ENCODE peak calls at places on chromosomes 5 and 9, in five cellular contexts. K is neural progenitor cell, V is A549, X is lower lobe of right lung, O is OCI-LY7. Z is an unnamed sample.
A peak's percentile ranks its signal among the peaks of the same experiment; 100 is the strongest.

GRCh38 chr9:112502177-112502946 is 15.7 kb downstream of the KIAA1958 start:
- DNase-seq in K (no peak), V (no peak), X (no peak), O (no peak), Z (no peak)

GRCh38 chr9:95018099-95018927 is 291.8 kb downstream of the AOPEP start:
- DNase-seq in K (peak; percentile 52), V (peak; percentile 65), X (peak; percentile 63), O (no peak), Z (peak; percentile 55)

GRCh38 chr9:135990468-135991429 is 29.6 kb upstream of the UBAC1 start:
- DNase-seq in K (peak; percentile 95), V (no peak), X (no peak), O (peak; percentile 91), Z (no peak)

GRCh38 chr9:33225319-33226152 is 14.4 kb upstream of the SPINK4 start:
- DNase-seq in K (peak; percentile 55), V (no peak), X (no peak), O (peak; percentile 80), Z (no peak)

GRCh38 chr5:179409806-179410205 is 64.5 kb upstream of the ADAMTS2 start:
- DNase-seq in K (no peak), V (no peak), X (no peak), O (no peak), Z (no peak)

GRCh38 chr9:29001006-29001405 is 1427.7 kb upstream of the C9orf72 start:
- DNase-seq in K (no peak), V (no peak), X (no peak), O (no peak), Z (no peak)

GRCh38 chr9:105059260-105059659 is 131.3 kb upstream of the ABCA1 start:
- DNase-seq in K (no peak), V (no peak), X (no peak), O (no peak), Z (no peak)

GRCh38 chr5:170573119-170573518 is 69.3 kb downstream of the KCNIP1 start:
- DNase-seq in K (peak; percentile 21), V (no peak), X (no peak), O (no peak), Z (no peak)

GRCh38 chr5:150219142-150219541 is 29.3 kb downstream of the SLC6A7 start:
- DNase-seq in K (no peak), V (no peak), X (no peak), O (peak; percentile 9), Z (no peak)

GRCh38 chr9:90065001-90065400 is 460.2 kb downstream of the GADD45G start:
- DNase-seq in K (no peak), V (no peak), X (no peak), O (no peak), Z (no peak)

GRCh38 chr5:74641014-74641777 is 668 bp upstream of the ENC1 start:
- DNase-seq in K (peak; percentile 88), V (peak; percentile 66), X (peak; percentile 90), O (peak; percentile 63), Z (peak; percentile 89)

GRCh38 chr5:179918742-179919486 is 11.2 kb upstream of the TBC1D9B start:
- DNase-seq in K (no peak), V (no peak), X (no peak), O (no peak), Z (no peak)

GRCh38 chr5:157269165-157269671 is 3.3 kb downstream of the CYFIP2 start:
- DNase-seq in K (no peak), V (no peak), X (peak; percentile 63), O (peak; percentile 49), Z (no peak)

GRCh38 chr9:117723986-117724654 is 19.9 kb downstream of the TLR4 start:
- DNase-seq in K (no peak), V (no peak), X (peak; percentile 40), O (no peak), Z (peak; percentile 31)

GRCh38 chr5:83927140-83927733 is 206.6 kb upstream of the HAPLN1 start:
- DNase-seq in K (peak; percentile 82), V (peak; percentile 16), X (peak; percentile 51), O (peak; percentile 23), Z (no peak)

GRCh38 chr5:178642351-178642909 is 15.6 kb upstream of the CLK4 start:
- DNase-seq in K (no peak), V (no peak), X (no peak), O (no peak), Z (no peak)

GRCh38 chr5:62144395-62145022 is 161.5 kb upstream of the KIF2A start:
- DNase-seq in K (no peak), V (no peak), X (peak; percentile 49), O (no peak), Z (no peak)

GRCh38 chr5:178149199-178149932 is 4.3 kb downstream of the NHP2 start:
- DNase-seq in K (no peak), V (no peak), X (no peak), O (no peak), Z (no peak)

GRCh38 chr9:2420488-2421056 is 201.0 kb upstream of the VLDLR start:
- DNase-seq in K (no peak), V (no peak), X (no peak), O (no peak), Z (no peak)

GRCh38 chr5:72486371-72486770 is 20.8 kb downstream of the ZNF366 start:
- DNase-seq in K (no peak), V (no peak), X (no peak), O (no peak), Z (no peak)

GRCh38 chr9:88535226-88535931 is 401 bp downstream of the NXNL2 start:
- DNase-seq in K (peak; percentile 69), V (no peak), X (no peak), O (no peak), Z (peak; percentile 86)

GRCh38 chr9:117945286-117945685 is 241.1 kb downstream of the TLR4 start:
- DNase-seq in K (no peak), V (no peak), X (no peak), O (no peak), Z (no peak)

GRCh38 chr9:38026840-38027527 is 42.0 kb downstream of the SHB start:
- DNase-seq in K (no peak), V (no peak), X (no peak), O (no peak), Z (no peak)
- H3K4me1 ChIP-seq in K (peaks cover 40% of the 10 kb centered on the region), V (peaks cover 95% of the 10 kb centered on the region), X (peaks cover 71% of the 10 kb centered on the region), O (no peaks in the 10 kb centered on the region), Z (peaks cover 57% of the 10 kb centered on the region)

DNA sequence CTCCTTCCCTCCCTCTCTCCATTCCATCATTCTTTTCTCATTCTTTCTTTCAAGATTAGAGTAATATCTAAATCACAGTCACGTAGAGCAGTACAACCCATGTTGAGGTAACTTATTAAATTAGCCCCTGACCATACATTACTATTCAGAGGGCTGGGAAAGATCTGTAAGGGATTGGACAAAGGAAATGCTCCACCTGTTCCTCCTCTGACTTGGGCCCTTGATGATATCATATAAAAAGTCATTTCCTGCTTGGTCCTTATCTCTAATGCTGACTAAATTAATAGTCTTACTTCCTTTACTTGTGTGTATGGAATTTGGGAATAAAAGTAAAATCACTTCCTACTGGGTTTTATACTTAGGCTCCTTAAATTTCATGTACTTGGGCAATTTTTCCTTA is 40.8 kb downstream of the SNX18 start:
- DNase-seq in K (no peak), V (no peak), X (no peak), O (no peak), Z (no peak)
- H3K27ac ChIP-seq in K (no peak overlapping the region), V (no peak overlapping the region), X (no peak overlapping the region), O (no peak overlapping the region), Z (no peak overlapping the region)

DNA sequence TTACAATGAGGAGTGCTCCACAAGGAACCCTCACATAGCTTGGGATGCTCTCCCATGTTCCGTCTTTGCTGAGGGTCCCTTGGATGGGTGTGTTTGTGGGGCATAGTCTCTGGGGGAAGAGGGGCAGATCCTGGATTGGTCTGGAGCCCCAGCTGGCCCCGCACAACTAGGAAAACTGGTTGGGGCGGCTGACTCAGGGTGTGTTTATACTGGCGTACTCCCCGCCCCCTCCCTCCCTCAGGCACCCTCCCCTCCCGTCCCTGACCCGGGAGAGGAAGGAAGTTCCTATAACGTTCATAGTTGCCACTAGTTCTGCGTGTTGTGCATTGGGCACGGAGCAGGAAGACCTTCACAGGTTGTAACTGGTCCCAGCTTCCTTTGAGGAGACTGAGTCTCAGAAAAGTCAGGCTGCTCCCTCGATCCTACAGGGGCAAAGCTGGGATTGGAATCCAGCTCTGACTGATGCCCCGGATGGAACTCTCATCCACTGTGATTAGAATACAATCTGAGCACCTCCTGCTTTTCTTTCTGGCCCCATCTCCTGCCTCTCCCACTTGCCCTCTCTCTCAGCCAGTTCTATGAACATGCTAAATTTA is 11.0 kb downstream of the IER5L start:
- DNase-seq in K (no peak), V (peak; percentile 97), X (peak; percentile 88), O (peak; percentile 50), Z (peak; percentile 89)
- H3K4me3 ChIP-seq in K (no peak overlapping the region), V (peak overlapping the region; percentile 9), X (peak overlapping the region; percentile 39), O (peak overlapping the region; percentile 46), Z (no peak overlapping the region)

GRCh38 chr5:139151902-139152301 is 46.3 kb downstream of the SIL1 start:
- DNase-seq in K (peak; percentile 28), V (no peak), X (no peak), O (no peak), Z (no peak)

GRCh38 chr5:139156814-139157213 is 41.4 kb downstream of the SIL1 start:
- DNase-seq in K (no peak), V (no peak), X (no peak), O (no peak), Z (no peak)

GRCh38 chr5:139150359-139150999 is 47.7 kb downstream of the SIL1 start:
- DNase-seq in K (no peak), V (no peak), X (no peak), O (no peak), Z (no peak)

GRCh38 chr5:139157556-139157955 is 40.6 kb downstream of the SIL1 start:
- DNase-seq in K (no peak), V (no peak), X (no peak), O (no peak), Z (no peak)

DNA sequence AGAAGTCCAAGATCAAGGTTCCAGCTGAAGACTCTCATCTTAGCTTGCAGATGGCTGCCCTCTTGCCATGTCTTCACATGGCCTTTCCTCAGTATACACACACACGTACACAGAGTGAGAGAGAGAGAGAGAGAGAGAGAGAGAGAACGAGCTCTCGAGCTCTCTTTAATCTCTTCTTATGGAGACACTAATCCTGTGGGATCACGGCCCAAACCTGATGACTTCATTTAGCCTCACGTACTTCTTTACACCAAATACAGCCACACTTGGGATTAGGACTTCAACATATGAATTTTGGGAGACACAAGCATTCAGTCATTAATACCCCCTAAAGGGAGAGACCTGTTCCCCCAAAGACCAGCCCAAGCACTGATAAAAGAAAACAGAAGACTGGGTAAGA is 42.8 kb downstream of the SIL1 start:
- DNase-seq in K (no peak), V (no peak), X (no peak), O (no peak), Z (no peak)
- H3K4me1 ChIP-seq in K (peaks cover 21% of the 10 kb centered on the region), V (no peaks in the 10 kb centered on the region), X (peaks cover 15% of the 10 kb centered on the region), O (peaks cover 4% of the 10 kb centered on the region), Z (peaks cover 10% of the 10 kb centered on the region)

GRCh38 chr9:109794361-109795012 is 14.5 kb downstream of the PALM2AKAP2 start:
- DNase-seq in K (peak; percentile 20), V (no peak), X (no peak), O (no peak), Z (no peak)
- H3K27ac ChIP-seq in K (peak overlapping the region; percentile 21), V (no peak overlapping the region), X (no peak overlapping the region), O (no peak overlapping the region), Z (peak overlapping the region; percentile 47)

Z was measured in left lung.